ENCODE peak calls at places on chromosomes 11 and 22, in nine cellular contexts. C, F, W, X, O, N, K, G and L are unnamed samples.

GRCh38 chr11:17753153-17753552 is 18.6 kb downstream of the KCNC1 start:
- DNase-seq in C (no peak), F (no peak), W (no peak), X (no peak), O (no peak), N (peak), K (no peak), G (no peak), L (no peak)

GRCh38 chr11:45407226-45407625 is 121.1 kb upstream of the SYT13 start:
- DNase-seq in C (no peak), F (no peak), W (no peak), X (no peak), O (no peak), N (no peak), K (no peak), G (no peak), L (no peak)

GRCh38 chr11:64037027-64037633 is 1.4 kb downstream of the FLRT1 start:
- DNase-seq in C (no peak), F (no peak), W (no peak), X (peak), O (no peak), N (no peak), K (no peak), G (no peak), L (no peak)

GRCh38 chr11:134033696-134034491 is 35.0 kb upstream of the JAM3 start:
- DNase-seq in C (peak), F (peak), W (peak), X (peak), O (peak), N (peak), K (no peak), G (peak), L (peak)

GRCh38 chr11:77139201-77139600 is 11.2 kb downstream of the MYO7A start:
- DNase-seq in C (no peak), F (no peak), W (no peak), X (no peak), O (no peak), N (peak), K (no peak), G (no peak), L (no peak)

GRCh38 chr22:32623943-32624342 is 149.3 kb downstream of the FBXO7 start:
- DNase-seq in C (peak), F (peak), W (no peak), X (no peak), O (no peak), N (peak), K (no peak), G (peak), L (no peak)

GRCh38 chr11:36376888-36377758 is 81.0 kb downstream of the PRR5L start:
- DNase-seq in C (peak), F (peak), W (peak), X (peak), O (peak), N (peak), K (peak), G (peak), L (no peak)

GRCh38 chr11:46554205-46555162 is 39.3 kb downstream of the AMBRA1 start:
- DNase-seq in C (peak), F (peak), W (no peak), X (no peak), O (no peak), N (no peak), K (no peak), G (peak), L (no peak)

GRCh38 chr11:67364783-67365525 is 8.4 kb downstream of the CLCF1 start:
- DNase-seq in C (no peak), F (no peak), W (no peak), X (no peak), O (no peak), N (no peak), K (no peak), G (no peak), L (no peak)

GRCh38 chr11:26599421-26599820 is 27.4 kb upstream of the MUC15 start:
- DNase-seq in C (peak), F (no peak), W (no peak), X (no peak), O (no peak), N (no peak), K (no peak), G (no peak), L (no peak)

GRCh38 chr22:42906605-42907338 is 49.7 kb upstream of the ARFGAP3 start:
- DNase-seq in C (peak), F (peak), W (no peak), X (peak), O (no peak), N (peak), K (no peak), G (no peak), L (no peak)

GRCh38 chr11:117384045-117384444 is 56.4 kb downstream of the CEP164 start:
- DNase-seq in C (peak), F (peak), W (no peak), X (no peak), O (no peak), N (no peak), K (no peak), G (no peak), L (no peak)

GRCh38 chr22:36097880-36098279 is 62.7 kb downstream of the APOL3 start:
- DNase-seq in C (no peak), F (no peak), W (no peak), X (no peak), O (no peak), N (no peak), K (no peak), G (no peak), L (no peak)

GRCh38 chr22:50526849-50527801 is 1.7 kb upstream of the SCO2 start:
- DNase-seq in C (peak), F (no peak), W (peak), X (peak), O (peak), N (peak), K (no peak), G (peak), L (peak)

GRCh38 chr11:13963949-13964770 is 1.6 kb downstream of the SPON1 start:
- DNase-seq in C (no peak), F (no peak), W (peak), X (peak), O (peak), N (no peak), K (no peak), G (no peak), L (peak)

GRCh38 chr11:124108158-124108557 is 7.1 kb upstream of the VWA5A start:
- DNase-seq in C (no peak), F (peak), W (no peak), X (peak), O (no peak), N (no peak), K (no peak), G (peak), L (peak)

GRCh38 chr22:30325724-30326703 is 727 bp downstream of the TBC1D10A start:
- DNase-seq in C (no peak), F (no peak), W (peak), X (peak), O (peak), N (peak), K (no peak), G (peak), L (peak)

GRCh38 chr22:26321469-26321913 is 107.6 kb upstream of the ASPHD2 start:
- DNase-seq in C (peak), F (peak), W (no peak), X (no peak), O (no peak), N (peak), K (no peak), G (no peak), L (no peak)

GRCh38 chr11:67409261-67409666 is 5.4 kb downstream of the TBC1D10C start:
- DNase-seq in C (no peak), F (no peak), W (no peak), X (no peak), O (no peak), N (no peak), K (no peak), G (no peak), L (peak)

GRCh38 chr22:44351685-44352377 is 39.1 kb upstream of the SHISAL1 start:
- DNase-seq in C (peak), F (peak), W (no peak), X (peak), O (no peak), N (no peak), K (no peak), G (peak), L (no peak)

GRCh38 chr11:32385998-32386397 is 49.3 kb downstream of the WT1 start:
- DNase-seq in C (peak), F (peak), W (no peak), X (peak), O (no peak), N (no peak), K (no peak), G (peak), L (peak)
- TF ChIP-seq CTCF in C (peak), F (peak), W (no peak), X (peak), O (peak), N (no peak), K (peak), G (no peak), L (no peak)

GRCh38 chr11:11788067-11788710 is 53.6 kb upstream of the USP47 start:
- DNase-seq in C (no peak), F (no peak), W (no peak), X (no peak), O (no peak), N (no peak), K (no peak), G (no peak), L (no peak)
- TF ChIP-seq CTCF in C (no peak), F (no peak), W (peak), X (no peak), O (no peak), N (no peak), K (peak), G (no peak), L (no peak)

DNA sequence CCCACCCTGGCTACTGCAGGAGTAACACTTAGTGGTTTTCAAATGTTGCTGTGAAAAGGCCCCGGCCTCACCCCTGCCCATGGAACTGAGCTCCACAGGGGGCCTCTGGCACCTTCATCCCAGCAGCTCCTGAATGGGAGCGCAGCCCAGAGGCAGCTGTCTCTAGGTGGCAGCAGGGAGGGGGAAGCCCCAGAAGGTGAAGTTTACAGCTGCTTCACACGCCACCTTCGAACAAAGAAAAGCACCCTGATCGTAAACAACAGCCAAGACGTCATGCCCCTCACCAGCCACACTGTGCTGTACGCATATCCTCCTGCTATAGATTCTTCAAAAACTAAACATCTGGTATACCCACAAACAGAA is 105.5 kb downstream of the CTTN start:
- DNase-seq in C (no peak), F (no peak), W (no peak), X (no peak), O (no peak), N (peak), K (no peak), G (no peak), L (no peak)
- TF ChIP-seq CTCF in C (no peak), F (peak), W (no peak), X (no peak), O (peak), N (no peak), K (peak), G (no peak), L (peak)

DNA sequence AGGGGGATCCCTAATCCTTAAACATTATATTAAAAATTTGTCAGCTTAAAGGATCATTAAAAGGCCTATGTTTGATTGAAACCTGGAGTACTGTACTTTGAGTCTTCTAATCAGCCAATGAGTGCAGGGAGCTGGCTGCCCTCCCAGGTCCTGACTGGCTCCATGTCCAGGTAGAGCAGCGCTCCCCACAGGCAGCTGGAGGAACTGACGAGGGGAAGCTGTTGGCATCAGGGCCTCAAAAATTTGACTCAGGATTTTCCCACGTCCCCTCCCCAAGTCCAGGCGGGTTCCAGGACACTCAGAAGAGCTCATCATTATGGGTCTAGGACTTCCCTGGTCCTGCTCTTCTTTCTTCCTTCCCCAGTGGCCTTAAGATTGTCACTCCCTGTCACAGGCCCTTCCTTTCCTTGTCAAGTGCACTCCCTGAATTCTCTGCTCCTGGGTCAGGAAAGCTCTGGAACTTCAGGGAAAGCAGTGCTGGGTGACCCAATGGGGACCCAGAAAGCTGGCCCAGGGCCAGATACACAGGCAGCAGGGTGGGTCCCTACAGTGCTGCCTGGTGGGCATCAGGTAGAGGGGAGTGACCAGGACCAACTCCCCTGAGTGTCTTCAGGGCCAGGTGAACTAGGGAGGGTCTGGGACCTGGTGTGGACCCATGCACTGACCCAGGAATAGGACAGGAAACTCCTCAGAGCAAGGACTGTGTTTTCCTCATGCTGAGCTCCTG is 65.5 kb downstream of the GGTLC2 start:
- DNase-seq in C (no peak), F (no peak), W (no peak), X (no peak), O (peak), N (no peak), K (peak), G (no peak), L (no peak)
- TF ChIP-seq CTCF in C (no peak), F (peak), W (no peak), X (peak), O (peak), N (no peak), K (peak), G (no peak), L (no peak)

GRCh38 chr11:58675344-58676155 is 53.1 kb downstream of the CNTF start:
- DNase-seq in C (peak), F (peak), W (peak), X (peak), O (peak), N (peak), K (peak), G (peak), L (peak)
- TF ChIP-seq CTCF in C (peak), F (peak), W (peak), X (peak), O (peak), N (peak), K (peak), G (peak), L (peak)